ENCODE peak calls at places on chromosomes 16 and 17, in six cellular contexts. Z, L, S, I, X and G are unnamed samples.

GRCh38 chr17:6643460-6644125 is 2.7 kb downstream of the TXNDC17 start:
- DNase-seq in L (no peak), S (no peak), X (no peak), Z (no peak), I (peak), G (no peak)

GRCh38 chr16:82657786-82658185 is 31.0 kb downstream of the CDH13 start:
- DNase-seq in I (no peak), Z (no peak), X (no peak), L (no peak), S (no peak), G (no peak)

GRCh38 chr17:8436169-8436932 is 667 bp downstream of the NDEL1 start:
- DNase-seq in I (peak), Z (peak), X (peak), L (peak), S (peak), G (peak)

GRCh38 chr17:78179372-78179771 is 7.5 kb downstream of the TK1 start:
- DNase-seq in I (peak), Z (peak), X (no peak), S (no peak), L (no peak), G (no peak)

GRCh38 chr16:82633964-82634600 is 7.3 kb downstream of the CDH13 start:
- DNase-seq in X (no peak), S (no peak), I (peak), Z (no peak), L (no peak), G (no peak)

GRCh38 chr17:57552114-57552601 is 192.9 kb downstream of the CCDC182 start:
- DNase-seq in L (peak), S (no peak), I (no peak), X (peak), Z (no peak), G (peak)

GRCh38 chr16:84266451-84266850 is 26.6 kb upstream of the KCNG4 start:
- DNase-seq in Z (peak), I (peak), X (peak), L (peak), S (no peak), G (peak)

GRCh38 chr17:58176200-58176599 is 9.4 kb downstream of the OR4D2 start:
- DNase-seq in S (no peak), X (no peak), I (peak), L (no peak), Z (no peak), G (peak)

GRCh38 chr16:4538067-4538385 is 547 bp downstream of the CDIP1 start:
- DNase-seq in I (no peak), Z (no peak), S (no peak), L (no peak), X (no peak), G (no peak)

GRCh38 chr16:64773638-64774037 is 348.2 kb downstream of the CDH11 start:
- DNase-seq in Z (no peak), S (no peak), I (no peak), L (no peak), X (no peak), G (no peak)

GRCh38 chr17:53900951-53901350 is 78.2 kb downstream of the KIF2B start:
- DNase-seq in I (no peak), X (no peak), L (no peak), S (no peak), Z (no peak), G (no peak)

GRCh38 chr17:10737168-10737622 is 7.4 kb upstream of the TMEM220 start:
- DNase-seq in Z (peak), L (peak), I (peak), S (peak), X (peak), G (peak)

GRCh38 chr17:1229891-1230571 is 40.2 kb upstream of the BHLHA9 start:
- DNase-seq in I (no peak), X (no peak), Z (no peak), S (no peak), L (peak), G (no peak)

GRCh38 chr17:47694818-47695663 is 1.1 kb downstream of the TBKBP1 start:
- DNase-seq in S (peak), Z (peak), L (peak), I (peak), X (peak), G (peak)

GRCh38 chr17:79991924-79992656 is 43.6 kb downstream of the TBC1D16 start:
- DNase-seq in I (no peak), S (no peak), Z (no peak), X (no peak), L (no peak), G (no peak)

GRCh38 chr17:7947651-7948050 is 15.6 kb downstream of the CNTROB start:
- DNase-seq in X (no peak), I (no peak), L (no peak), S (no peak), Z (no peak), G (no peak)

GRCh38 chr16:15592324-15592723 is 50.6 kb downstream of the MARF1 start:
- DNase-seq in Z (no peak), I (no peak), S (peak), L (no peak), X (no peak), G (no peak)

GRCh38 chr17:76943202-76943601 is 75.0 kb downstream of the MGAT5B start:
- DNase-seq in I (no peak), X (no peak), S (no peak), L (no peak), Z (no peak), G (no peak)

GRCh38 chr16:53052519-53053501 is at the start of gene CHD9NB:
- DNase-seq in Z (peak), X (no peak), S (no peak), I (peak), L (peak), G (no peak)

GRCh38 chr16:14455577-14455976 is 174.5 kb downstream of the PARN start:
- DNase-seq in L (no peak), I (peak), S (no peak), X (peak), Z (no peak), G (no peak)

GRCh38 chr17:7043544-7044268 is at the start of gene SLC16A11:
- DNase-seq in X (no peak), I (peak), L (peak), S (peak), Z (no peak), G (peak)

GRCh38 chr17:43912635-43913304 is 5.4 kb upstream of the MPP2 start:
- DNase-seq in I (no peak), Z (no peak), S (no peak), X (no peak), L (no peak), G (no peak)

GRCh38 chr16:23365602-23366240 is 63.6 kb downstream of the SCNN1B start:
- DNase-seq in I (no peak), L (no peak), X (no peak), Z (peak), S (no peak), G (no peak)

GRCh38 chr16:31427441-31428276 is 501 bp downstream of the COX6A2 start:
- DNase-seq in X (peak), Z (peak), I (peak), L (peak), S (peak), G (no peak)

GRCh38 chr17:77115510-77115909 is 25.3 kb upstream of the SEC14L1 start:
- DNase-seq in Z (no peak), L (no peak), S (no peak), X (no peak), I (no peak), G (no peak)

GRCh38 chr17:15511142-15511541 is 43.7 kb upstream of the CDRT4 start:
- DNase-seq in Z (no peak), X (no peak), I (no peak), L (no peak), S (no peak), G (no peak)

GRCh38 chr16:14564323-14564722 is 65.7 kb downstream of the PARN start:
- DNase-seq in L (no peak), X (no peak), Z (no peak), I (no peak), S (no peak), G (no peak)

GRCh38 chr17:49991409-49991808 is 3.6 kb downstream of the DLX3 start:
- DNase-seq in I (no peak), L (no peak), S (no peak), X (no peak), Z (no peak), G (no peak)

GRCh38 chr16:71537643-71538042 is 11.4 kb downstream of the CHST4 start:
- DNase-seq in X (peak), S (peak), Z (peak), I (peak), L (peak), G (peak)
- TF ChIP-seq CTCF in X (peak), S (peak), Z (peak), I (peak), L (peak), G (peak)

GRCh38 chr17:17966399-17966798 is 5.8 kb downstream of the TOM1L2 start:
- DNase-seq in X (no peak), I (no peak), Z (no peak), S (no peak), L (peak), G (no peak)

GRCh38 chr17:17963066-17963465 is 9.1 kb downstream of the TOM1L2 start:
- DNase-seq in L (no peak), I (no peak), X (no peak), Z (no peak), S (no peak), G (no peak)

GRCh38 chr17:17965152-17965721 is 7.0 kb downstream of the TOM1L2 start:
- DNase-seq in Z (no peak), I (no peak), L (no peak), X (no peak), S (no peak), G (no peak)

GRCh38 chr17:17963694-17964436 is 8.3 kb downstream of the TOM1L2 start:
- DNase-seq in L (no peak), Z (no peak), X (no peak), S (no peak), I (no peak), G (no peak)

GRCh38 chr17:17964710-17965109 is 7.5 kb downstream of the TOM1L2 start:
- DNase-seq in X (no peak), L (no peak), I (no peak), Z (no peak), S (no peak), G (peak)
- TF ChIP-seq CTCF in X (no peak), L (no peak), I (no peak), Z (no peak), S (no peak), G (no peak)

GRCh38 chr17:81667754-81668153 is 1.2 kb downstream of the CCDC137 start:
- DNase-seq in L (no peak), I (no peak), S (no peak), Z (no peak), X (peak), G (no peak)
- TF ChIP-seq CTCF in L (no peak), I (no peak), S (no peak), Z (no peak), X (peak), G (no peak)

GRCh38 chr16:67282447-67282805 is 3.1 kb downstream of the PLEKHG4 start:
- DNase-seq in I (no peak), X (no peak), S (no peak), L (no peak), Z (no peak), G (no peak)

GRCh38 chr16:67283039-67283825 is 3.9 kb downstream of the PLEKHG4 start:
- DNase-seq in S (no peak), L (no peak), X (no peak), Z (no peak), I (peak), G (no peak)

GRCh38 chr16:67283826-67284555 is 4.7 kb downstream of the PLEKHG4 start:
- DNase-seq in I (no peak), Z (no peak), X (no peak), L (no peak), S (no peak), G (no peak)

GRCh38 chr16:67286441-67287235 is 7.3 kb downstream of the PLEKHG4 start:
- DNase-seq in S (no peak), L (no peak), I (no peak), X (no peak), Z (peak), G (no peak)

DNA sequence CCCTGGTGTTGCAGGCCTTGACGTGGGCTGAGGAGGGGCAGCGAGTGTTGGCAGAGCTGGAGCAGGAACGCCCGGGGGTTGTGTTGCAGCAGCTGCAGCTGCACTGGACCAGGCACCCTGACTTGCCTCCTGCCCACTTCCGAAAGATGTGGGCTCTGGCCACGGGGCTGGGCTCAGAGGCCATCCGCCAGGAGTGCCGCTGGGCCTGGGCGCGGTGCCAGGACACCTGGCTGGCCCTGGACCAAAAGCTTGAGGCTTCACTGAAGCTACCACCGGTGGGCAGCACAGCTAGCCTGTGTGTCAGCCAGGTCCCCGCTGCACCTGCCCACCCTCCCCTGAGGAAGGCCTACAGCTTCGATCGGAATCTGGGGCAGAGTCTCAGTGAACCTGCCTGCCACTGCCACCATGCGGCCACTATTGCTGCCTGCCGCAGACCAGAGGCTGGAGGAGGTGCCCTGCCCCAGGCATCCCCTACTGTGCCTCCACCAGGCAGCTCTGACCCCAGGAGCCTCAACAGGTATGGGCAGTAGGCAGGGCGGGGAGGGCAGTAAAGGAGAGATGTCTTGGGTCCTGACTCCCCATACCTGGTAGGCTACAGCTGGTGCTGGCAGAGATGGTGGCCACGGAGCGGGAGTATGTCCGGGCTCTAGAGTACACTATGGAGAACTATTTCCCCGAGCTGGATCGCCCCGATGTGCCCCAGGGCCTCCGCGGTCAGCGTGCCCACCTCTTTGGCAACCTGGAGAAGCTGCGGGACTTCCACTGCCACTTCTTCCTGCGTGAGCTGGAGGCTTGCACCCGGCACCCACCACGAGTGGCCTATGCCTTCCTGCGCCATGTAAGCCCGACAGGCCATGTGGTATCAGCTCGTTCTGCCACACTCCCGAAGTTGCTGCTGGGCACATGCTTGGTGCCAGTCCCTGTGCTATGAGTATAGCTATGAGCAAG is 5.6 kb downstream of the PLEKHG4 start:
- DNase-seq in L (no peak), S (no peak), X (peak), I (no peak), Z (peak), G (peak)
- TF ChIP-seq CTCF in L (no peak), S (no peak), X (peak), I (peak), Z (peak), G (peak)

DNA sequence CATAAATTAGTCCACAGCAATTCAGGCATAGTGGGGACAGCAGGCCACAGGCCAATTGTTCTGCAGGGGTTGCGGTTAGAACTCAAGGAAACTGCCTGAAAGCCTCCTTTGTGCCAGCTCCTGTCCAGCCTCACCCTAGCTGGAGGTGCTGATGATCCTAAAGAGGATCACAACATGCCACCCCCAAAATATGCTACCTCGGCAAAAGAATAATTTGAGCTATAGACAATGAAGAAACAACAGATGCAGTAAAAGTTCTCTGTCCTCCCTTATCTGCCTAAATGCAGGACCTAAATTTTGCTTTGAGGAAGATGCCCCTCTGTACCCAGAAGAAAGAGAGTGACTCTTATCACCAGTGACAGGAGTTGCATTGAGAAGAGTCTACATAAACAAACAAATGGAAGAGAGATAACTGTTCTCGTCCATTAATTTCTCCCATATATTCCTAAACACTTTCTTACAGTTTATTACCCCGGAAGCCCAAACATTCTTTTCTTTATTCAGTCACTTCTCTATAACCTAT is 14.7 kb downstream of the ALOX15 start:
- DNase-seq in L (no peak), Z (no peak), I (no peak), S (no peak), X (no peak), G (no peak)
- TF ChIP-seq CTCF in L (no peak), Z (no peak), I (no peak), S (no peak), X (no peak), G (no peak)

GRCh38 chr16:28202147-28202746 is 9.5 kb downstream of the XPO6 start:
- DNase-seq in I (no peak), Z (no peak), S (no peak), X (no peak), L (peak), G (no peak)
- TF ChIP-seq CTCF in I (no peak), Z (peak), S (peak), X (peak), L (peak), G (no peak)

GRCh38 chr17:17343160-17343735 is 40.1 kb downstream of the NT5M start:
- DNase-seq in X (no peak), I (no peak), S (no peak), L (no peak), Z (no peak), G (no peak)
- TF ChIP-seq CTCF in X (no peak), I (no peak), S (no peak), L (no peak), Z (no peak), G (no peak)